ENCODE peak calls at places on chromosome 5, in five cellular contexts. E, J, I, K and C are unnamed samples.

GRCh38 chr5:141969783-141970741 is 1.2 kb downstream of the RNF14 start:
- DNase-seq in E (no peak), J (no peak), I (peak), K (no peak), C (no peak)

GRCh38 chr5:14809369-14810144 is 62.0 kb downstream of the ANKH start:
- DNase-seq in E (peak), J (peak), I (peak), K (peak), C (peak)

GRCh38 chr5:108587816-108588215 is 159.9 kb upstream of the FER start:
- DNase-seq in E (no peak), J (no peak), I (no peak), K (no peak), C (no peak)

GRCh38 chr5:9924614-9925013 is 294.5 kb upstream of the TAS2R1 start:
- DNase-seq in E (no peak), J (no peak), I (peak), K (peak), C (peak)

GRCh38 chr5:16741007-16741406 is 124.2 kb upstream of the RETREG1 start:
- DNase-seq in E (no peak), J (no peak), I (no peak), K (peak), C (peak)

GRCh38 chr5:73709536-73710129 is 83.6 kb downstream of the ARHGEF28 start:
- DNase-seq in E (no peak), J (no peak), I (no peak), K (peak), C (peak)

GRCh38 chr5:121628783-121629182 is 222.9 kb upstream of the FTMT start:
- DNase-seq in E (no peak), J (no peak), I (no peak), K (no peak), C (peak)

GRCh38 chr5:170434953-170435605 is 45.9 kb upstream of the KCNMB1 start:
- DNase-seq in E (peak), J (peak), I (peak), K (peak), C (peak)

GRCh38 chr5:133801955-133802751 is 166.3 kb downstream of the C5orf15 start:
- DNase-seq in E (no peak), J (no peak), I (no peak), K (peak), C (peak)